ENCODE peak calls at places on chromosomes 3 and 15, in six cellular contexts. Y is effector memory CD8-positive, alpha-beta T cell; X is anterior cingulate cortex; U is MCF 10A; Z is activated T-helper 1 cell treated with anti-CD3 and anti-CD28 coated beads, Interleukin-2, amount 50 U/mL, for 16 hours; O is A549. I is an unnamed sample.

GRCh38 chr15:98946301-98947255 is 61.0 kb downstream of the PGPEP1L start:
- DNase-seq in X (peak; percentile 66), Z (no peak), U (no peak), Y (no peak), O (no peak), I (no peak)

GRCh38 chr3:30639937-30640336 is 33.5 kb downstream of the TGFBR2 start:
- DNase-seq in Y (no peak), X (no peak), Z (no peak), O (no peak), U (no peak), I (no peak)

GRCh38 chr15:92614301-92614700 is 41.3 kb downstream of the FAM174B start:
- DNase-seq in Y (no peak), U (no peak), Z (no peak), O (no peak), X (no peak), I (no peak)

GRCh38 chr3:9615003-9615628 is 34.2 kb upstream of the MTMR14 start:
- DNase-seq in U (peak; percentile 42), X (no peak), Z (no peak), O (no peak), Y (no peak), I (no peak)

GRCh38 chr3:139466369-139466768 is 9.9 kb downstream of the RBP2 start:
- DNase-seq in O (no peak), Z (no peak), Y (no peak), U (no peak), X (no peak), I (no peak)

GRCh38 chr3:13119471-13120220 is 46.4 kb upstream of the IQSEC1 start:
- DNase-seq in O (no peak), Z (no peak), U (no peak), X (no peak), Y (no peak), I (peak; percentile 36)

GRCh38 chr3:134027631-134028030 is 2.1 kb downstream of the SLCO2A1 start:
- DNase-seq in Y (no peak), X (no peak), O (no peak), U (no peak), Z (no peak), I (no peak)

GRCh38 chr3:171646357-171647133 is 163.7 kb downstream of the PLD1 start:
- DNase-seq in Y (no peak), O (peak; percentile 45), Z (no peak), U (peak; percentile 55), X (no peak), I (no peak)

GRCh38 chr15:66654718-66655375 is 47.2 kb upstream of the SMAD6 start:
- DNase-seq in O (no peak), Y (no peak), X (no peak), Z (no peak), U (no peak), I (peak; percentile 12)

GRCh38 chr3:172467170-172467824 is 19.0 kb upstream of the GHSR start:
- DNase-seq in O (peak; percentile 45), X (no peak), U (peak; percentile 88), Z (no peak), Y (no peak), I (no peak)

GRCh38 chr15:98775498-98776230 is 127.3 kb downstream of the IGF1R start:
- DNase-seq in Z (no peak), U (no peak), X (no peak), O (no peak), Y (no peak), I (no peak)

GRCh38 chr3:20974389-20974788 is 776.6 kb downstream of the ZNF385D start:
- DNase-seq in U (no peak), X (no peak), Y (no peak), Z (no peak), O (no peak), I (no peak)

GRCh38 chr3:183224581-183224980 is 28.5 kb upstream of the B3GNT5 start:
- DNase-seq in X (no peak), Z (no peak), O (no peak), U (no peak), Y (no peak), I (no peak)

GRCh38 chr3:128854382-128854939 is 25.0 kb upstream of the ACAD9 start:
- DNase-seq in Y (no peak), O (peak; percentile 32), U (no peak), Z (no peak), X (no peak), I (no peak)

GRCh38 chr3:191382661-191383060 is 52.3 kb upstream of the UTS2B start:
- DNase-seq in X (no peak), O (no peak), Z (no peak), U (no peak), Y (no peak), I (no peak)

GRCh38 chr3:38157562-38157961 is 7.8 kb upstream of the OXSR1 start:
- DNase-seq in X (no peak), U (peak; percentile 66), Z (no peak), Y (no peak), O (no peak), I (no peak)

GRCh38 chr3:11201246-11202024 is 47.1 kb downstream of the HRH1 start:
- DNase-seq in X (no peak), Z (no peak), O (peak; percentile 44), U (peak; percentile 76), Y (no peak), I (no peak)

GRCh38 chr15:38128389-38128788 is 124.2 kb upstream of the SPRED1 start:
- DNase-seq in Z (no peak), U (peak; percentile 55), Y (no peak), X (no peak), O (no peak), I (no peak)

GRCh38 chr15:69996842-69997478 is 100.8 kb downstream of the TLE3 start:
- DNase-seq in Z (no peak), X (no peak), U (no peak), O (no peak), Y (no peak), I (no peak)

GRCh38 chr15:90232196-90232595 is 1.5 kb downstream of the CIB1 start:
- DNase-seq in Y (no peak), X (no peak), O (no peak), U (no peak), Z (no peak), I (peak; percentile 66)

GRCh38 chr3:17932372-17932771 is 189.9 kb upstream of the TBC1D5 start:
- DNase-seq in Y (no peak), O (no peak), Z (no peak), X (no peak), U (no peak), I (no peak)

GRCh38 chr3:46706771-46707582 is 5.8 kb downstream of the TMIE start:
- DNase-seq in O (no peak), U (no peak), Y (no peak), Z (no peak), X (no peak), I (peak; percentile 25)

GRCh38 chr3:150639262-150639661 is 36.1 kb downstream of the SELENOT start:
- DNase-seq in U (peak; percentile 20), O (no peak), X (no peak), Y (no peak), Z (no peak), I (no peak)

GRCh38 chr3:112629425-112629824 is 11.5 kb downstream of the CCDC80 start:
- DNase-seq in Z (no peak), O (peak; percentile 70), U (peak; percentile 79), X (no peak), Y (no peak), I (no peak)

GRCh38 chr3:88810455-88810854 is 297.0 kb upstream of the EPHA3 start:
- DNase-seq in X (no peak), O (no peak), U (peak; percentile 37), Y (no peak), Z (no peak), I (no peak)

GRCh38 chr15:31357148-31357547 is 30.5 kb downstream of the KLF13 start:
- DNase-seq in X (no peak), Z (no peak), O (no peak), Y (no peak), U (no peak), I (peak; percentile 76)

GRCh38 chr15:64808785-64809453 is 16.5 kb downstream of the PIF1 start:
- DNase-seq in O (no peak), X (no peak), Z (no peak), U (no peak), Y (no peak), I (no peak)

GRCh38 chr3:189188466-189188865 is 16.7 kb downstream of the TPRG1 start:
- DNase-seq in X (no peak), O (no peak), Y (no peak), Z (no peak), U (no peak), I (no peak)

GRCh38 chr15:31393441-31394091 is 66.9 kb downstream of the KLF13 start:
- DNase-seq in Z (no peak), U (no peak), Y (no peak), O (no peak), X (no peak), I (no peak)

GRCh38 chr3:138113309-138113708 is 2.1 kb downstream of the DZIP1L start:
- DNase-seq in U (peak; percentile 43), O (peak; percentile 23), Y (no peak), Z (no peak), X (no peak), I (no peak)

GRCh38 chr3:4596596-4596995 is 103.4 kb downstream of the ITPR1 start:
- DNase-seq in U (no peak), X (no peak), Z (no peak), Y (no peak), O (no peak), I (no peak)

GRCh38 chr3:55061619-55062018 is 133.8 kb upstream of the LRTM1 start:
- DNase-seq in U (peak; percentile 28), Y (no peak), O (no peak), Z (no peak), X (no peak), I (no peak)

GRCh38 chr3:172646439-172647015 is 64.3 kb downstream of the NCEH1 start:
- DNase-seq in U (peak; percentile 96), O (no peak), Y (no peak), Z (no peak), X (no peak), I (no peak)

GRCh38 chr3:184761120-184761841 is 49.4 kb upstream of the MAGEF1 start:
- DNase-seq in U (no peak), O (no peak), X (no peak), Y (no peak), Z (no peak), I (no peak)

GRCh38 chr3:112132975-112133448 is at the start of gene GCSAM:
- DNase-seq in O (no peak), U (peak; percentile 80), Y (peak; percentile 36), Z (peak; percentile 48), X (peak; percentile 39), I (peak; percentile 82)

GRCh38 chr15:92051726-92052125 is 198.2 kb downstream of the SLCO3A1 start:
- DNase-seq in Y (no peak), U (no peak), X (no peak), O (no peak), Z (no peak), I (no peak)